ENCODE peak calls at places on chromosomes 13 and 19, in four cellular contexts. V, Q, N and S are unnamed samples.

GRCh38 chr19:2315818-2316353 is 7.9 kb upstream of the LINGO3 start:
- DNase-seq in V (peak), Q (no peak), N (no peak), S (peak)

GRCh38 chr19:57566396-57567256 is 7.0 kb upstream of the ZNF550 start:
- DNase-seq in V (no peak), Q (no peak), N (no peak), S (no peak)

GRCh38 chr19:1527650-1528309 is 3.9 kb downstream of the PLK5 start:
- DNase-seq in V (no peak), Q (no peak), N (no peak), S (no peak)

GRCh38 chr19:27762933-27763332 is 1450.0 kb downstream of the UQCRFS1 start:
- DNase-seq in V (no peak), Q (no peak), N (no peak), S (no peak)

GRCh38 chr19:2887391-2887914 is 13.3 kb upstream of the ZNF57 start:
- DNase-seq in V (peak), Q (no peak), N (no peak), S (peak)

GRCh38 chr13:98581377-98581776 is 4.5 kb upstream of the STK24 start:
- DNase-seq in V (no peak), Q (no peak), N (no peak), S (no peak)

GRCh38 chr13:110652231-110652730 is 36.9 kb downstream of the NAXD start:
- DNase-seq in V (no peak), Q (no peak), N (no peak), S (no peak)

GRCh38 chr13:43918636-43919035 is 38.9 kb downstream of the LACC1 start:
- DNase-seq in V (no peak), Q (no peak), N (no peak), S (no peak)

DNA sequence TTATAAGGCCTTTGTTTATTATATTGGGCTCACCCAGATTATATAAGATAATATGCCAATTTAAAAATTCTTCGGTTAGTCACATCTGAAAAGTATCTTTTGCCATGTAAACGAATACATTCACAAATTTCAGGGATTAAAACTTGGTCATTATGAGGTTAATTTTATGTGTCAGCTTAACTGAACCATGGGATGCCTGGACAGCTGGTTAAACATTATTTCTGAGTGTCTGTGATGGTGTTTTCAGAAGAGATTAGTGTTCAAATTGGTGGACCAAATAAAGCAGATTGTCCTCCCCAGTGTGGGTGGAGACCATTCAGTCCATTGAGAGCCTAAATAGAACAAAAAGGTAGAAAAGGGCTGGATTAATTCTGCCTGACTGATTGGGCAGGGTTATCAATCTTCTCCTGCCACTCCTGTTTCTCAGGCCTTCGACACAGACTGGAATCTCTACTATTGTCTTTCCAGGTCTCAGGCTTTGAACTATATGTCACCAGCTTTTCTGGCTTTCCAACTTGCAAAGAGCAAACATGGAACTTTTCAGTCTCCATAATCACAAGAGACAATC is 203.8 kb upstream of the SLITRK6 start:
- DNase-seq in V (no peak), Q (no peak), N (no peak), S (no peak)
- TF ChIP-seq SUZ12 in V (no peak), Q (no peak), N (no peak), S (no peak)

DNA sequence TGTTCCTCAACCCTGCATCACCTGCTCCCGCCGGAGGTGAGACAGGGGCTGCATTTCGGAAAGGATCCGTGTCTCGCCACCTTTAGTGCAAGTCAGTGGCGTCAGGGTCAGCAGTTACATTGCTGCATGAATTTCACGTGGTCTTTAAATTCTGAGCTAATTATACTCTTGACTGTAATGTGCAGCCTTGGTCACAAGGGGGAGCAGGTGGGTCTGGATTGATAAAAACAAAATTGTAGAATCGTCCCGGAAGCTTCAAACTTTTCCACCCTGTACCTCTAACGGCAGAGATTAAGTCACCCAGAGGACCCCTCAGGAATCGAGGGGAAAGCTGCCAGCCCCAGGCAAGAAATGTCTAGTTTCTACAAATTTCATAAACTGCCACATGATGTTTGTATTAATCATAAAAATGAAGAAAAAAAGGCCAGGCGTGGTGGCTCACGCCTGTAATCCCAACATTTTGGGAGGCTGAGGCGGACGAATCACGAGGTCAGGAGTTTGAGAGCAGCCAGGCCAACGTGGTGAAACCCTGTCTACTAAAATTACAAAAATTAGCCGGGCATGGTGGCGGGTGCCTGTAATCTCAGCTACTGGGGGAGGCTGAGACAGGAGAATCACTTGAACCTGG is 20.2 kb downstream of the BBC3 start:
- DNase-seq in V (peak), Q (no peak), N (peak), S (no peak)
- H3K9ac ChIP-seq in V (peak), Q (no peak), N (no peak), S (no peak)

GRCh38 chr13:79780240-79780639 is 299.3 kb downstream of the NDFIP2 start:
- DNase-seq in V (no peak), Q (peak), N (no peak), S (no peak)
- TF ChIP-seq SUZ12 in V (no peak), Q (no peak), N (no peak), S (no peak)

GRCh38 chr13:30906411-30906990 is 430 bp downstream of the MEDAG start:
- DNase-seq in V (no peak), Q (no peak), N (no peak), S (no peak)
- H3K9ac ChIP-seq in V (no peak), Q (no peak), N (no peak), S (peak)

DNA sequence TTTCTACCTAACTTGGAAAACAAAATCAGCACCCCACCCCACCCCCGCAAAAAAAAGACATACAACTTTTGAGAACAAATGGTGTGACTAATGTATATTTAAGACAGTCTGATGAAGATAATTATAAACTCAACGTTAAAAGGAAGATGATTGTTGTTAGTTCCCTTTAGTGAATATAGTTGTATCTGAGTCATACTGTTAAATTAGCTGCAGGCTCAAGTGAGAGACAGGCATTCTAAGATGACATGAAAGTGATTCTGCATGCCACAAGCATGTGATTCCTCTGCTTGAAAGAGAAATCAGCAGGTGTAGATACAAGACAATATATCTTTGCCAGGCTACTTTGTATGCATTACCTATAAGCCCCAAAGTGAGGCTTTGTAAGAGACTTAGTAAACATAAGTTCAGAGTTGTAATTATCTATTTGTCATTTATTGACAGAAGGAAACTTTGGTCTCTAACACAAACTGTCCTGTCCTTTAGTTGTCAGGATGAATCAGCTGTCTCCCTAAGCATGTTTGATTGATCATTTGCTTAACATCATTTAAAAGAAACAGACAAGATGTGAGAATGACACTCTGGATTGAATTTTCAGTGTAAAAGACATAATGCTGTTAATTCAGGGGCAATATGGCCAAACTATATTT is 319.4 kb upstream of the HTR2A start:
- DNase-seq in V (no peak), Q (no peak), N (no peak), S (no peak)
- TF ChIP-seq SUZ12 in V (no peak), Q (no peak), N (no peak), S (no peak)

GRCh38 chr19:31312004-31312403 is 37.2 kb downstream of the TSHZ3 start:
- DNase-seq in V (no peak), Q (no peak), N (no peak), S (no peak)
- H3K9ac ChIP-seq in V (no peak), Q (no peak), N (no peak), S (no peak)

DNA sequence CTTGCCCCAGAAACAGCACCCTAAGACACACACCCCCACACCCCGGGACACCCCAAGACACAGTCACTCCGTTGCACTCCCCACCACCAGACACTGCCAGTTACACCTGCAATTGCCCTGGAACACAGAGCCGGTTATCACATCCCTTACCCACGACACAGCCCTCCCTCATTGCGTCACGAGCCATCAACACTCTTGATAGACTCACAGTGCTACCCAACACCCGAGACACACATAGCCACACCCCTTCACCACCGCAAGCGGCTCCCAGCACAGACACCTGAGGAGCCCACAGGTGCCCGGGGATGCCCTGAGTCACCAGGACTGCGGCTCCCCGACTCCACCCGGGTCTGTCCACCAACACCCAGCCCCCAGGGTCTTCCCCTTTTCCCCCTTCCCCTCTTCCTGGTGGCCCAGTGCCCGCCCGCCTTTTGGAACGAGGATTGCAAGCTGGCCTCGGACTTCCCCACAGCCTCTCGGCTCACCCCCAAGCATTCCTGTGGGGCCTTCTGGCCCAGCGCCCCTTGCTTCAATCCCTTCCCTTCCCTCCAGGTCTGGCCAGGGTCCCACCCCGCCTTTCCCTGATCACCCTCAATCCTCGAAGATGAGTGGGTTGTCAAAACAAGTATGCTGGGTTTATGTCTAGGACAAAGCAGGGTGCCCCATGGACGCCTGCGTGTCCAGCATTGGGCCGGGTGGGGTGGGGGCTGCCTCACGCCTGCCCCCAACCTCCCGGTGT is 1.7 kb upstream of the PTGER1 start:
- DNase-seq in V (no peak), Q (no peak), N (no peak), S (no peak)
- TF ChIP-seq SUZ12 in V (no peak), Q (no peak), N (no peak), S (no peak)

DNA sequence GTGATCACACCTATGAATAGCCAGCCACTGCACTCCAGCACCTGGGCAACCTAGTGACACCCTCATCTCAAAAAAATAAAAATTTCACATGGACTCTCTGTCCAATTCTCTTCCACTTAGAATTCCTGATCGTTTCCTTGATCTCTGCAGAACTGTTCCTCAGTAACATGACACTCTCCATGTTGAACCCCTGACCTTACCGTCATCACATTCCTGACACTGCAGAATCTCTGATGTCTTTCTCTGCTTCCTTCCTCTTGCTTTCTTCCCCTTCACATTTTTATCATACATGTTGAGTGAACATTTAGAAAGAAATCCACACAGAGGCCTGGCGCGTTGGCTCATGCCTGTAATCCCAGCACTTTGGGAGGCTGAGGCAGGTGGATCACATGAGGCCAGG is 15.0 kb downstream of the ZNF114 start:
- DNase-seq in V (no peak), Q (no peak), N (no peak), S (no peak)
- H3K9ac ChIP-seq in V (no peak), Q (no peak), N (no peak), S (no peak)